ENCODE peak calls at places on chromosomes 6 and 20, in seven cellular contexts. D is GM23248, I is GM23338, J is neural progenitor cell, C is MM.1S, F is HCT116, N is hepatocyte. P is an unnamed sample.

GRCh38 chr6:34934516-34934915 is 45.5 kb downstream of the ANKS1A start:
- DNase-seq in D (no peak), I (no peak), J (no peak), C (no peak), N (peak; percentile 66), F (no peak), P (peak; percentile 33)

GRCh38 chr6:3869632-3870527 is 20.7 kb downstream of the FAM50B start:
- DNase-seq in C (no peak), I (no peak), N (peak; percentile 80), J (no peak), F (no peak), D (no peak), P (no peak)

GRCh38 chr20:11182715-11183114 is 508.9 kb upstream of the JAG1 start:
- DNase-seq in N (no peak), D (peak; percentile 24), C (no peak), J (no peak), I (no peak), F (no peak), P (no peak)

GRCh38 chr6:31042801-31043200 is 32.5 kb downstream of the MUC22 start:
- DNase-seq in C (peak; percentile 28), J (peak; percentile 71), N (peak; percentile 59), D (peak; percentile 63), I (peak; percentile 88), F (peak; percentile 74), P (peak; percentile 80)

GRCh38 chr6:144909753-144910280 is 624.7 kb downstream of the UTRN start:
- DNase-seq in C (no peak), I (no peak), J (no peak), F (no peak), D (peak; percentile 19), N (no peak), P (peak; percentile 54)

GRCh38 chr6:3916211-3916610 is 67.0 kb downstream of the FAM50B start:
- DNase-seq in I (no peak), N (no peak), D (no peak), F (no peak), J (no peak), C (no peak), P (no peak)

GRCh38 chr20:7971536-7972285 is 31.5 kb upstream of the HAO1 start:
- DNase-seq in I (no peak), J (no peak), N (no peak), C (no peak), F (no peak), D (peak; percentile 47), P (no peak)

GRCh38 chr6:39897699-39898098 is 36.6 kb downstream of the MOCS1 start:
- DNase-seq in J (no peak), D (no peak), N (no peak), F (no peak), C (no peak), I (peak; percentile 38), P (no peak)

GRCh38 chr6:110482774-110483400 is 6.5 kb upstream of the SLC22A16 start:
- DNase-seq in F (no peak), J (no peak), I (no peak), C (no peak), N (no peak), D (no peak), P (peak; percentile 4)

GRCh38 chr6:17703256-17703694 is 3.5 kb downstream of the NUP153 start:
- DNase-seq in I (no peak), J (no peak), C (no peak), N (peak; percentile 47), D (peak; percentile 92), F (no peak), P (peak; percentile 80)

GRCh38 chr6:50602191-50602810 is 111.0 kb upstream of the TFAP2D start:
- DNase-seq in F (peak; percentile 2), C (peak; percentile 19), N (peak; percentile 63), D (peak; percentile 41), I (peak; percentile 74), J (peak; percentile 43), P (peak; percentile 76)

GRCh38 chr20:2799688-2800589 is 488 bp downstream of the CPXM1 start:
- DNase-seq in F (no peak), D (peak; percentile 55), I (peak; percentile 56), N (peak; percentile 28), C (no peak), J (peak; percentile 66), P (no peak)

GRCh38 chr6:107066697-107067659 is 39.0 kb downstream of the MTRES1 start:
- DNase-seq in F (no peak), N (peak; percentile 35), C (no peak), D (peak; percentile 10), I (no peak), J (no peak), P (no peak)

GRCh38 chr6:29887819-29888581 is 54.3 kb upstream of the HLA-A start:
- DNase-seq in D (peak; percentile 73), N (peak; percentile 89), J (peak; percentile 47), F (peak; percentile 18), I (peak; percentile 85), C (no peak), P (peak; percentile 25)

GRCh38 chr20:32343438-32343837 is 14.7 kb upstream of the ASXL1 start:
- DNase-seq in I (no peak), F (no peak), N (no peak), D (peak; percentile 94), J (no peak), C (no peak), P (peak; percentile 74)

GRCh38 chr6:116417661-116418060 is 43.5 kb upstream of the CALHM6 start:
- DNase-seq in N (no peak), F (no peak), J (no peak), D (no peak), C (no peak), I (no peak), P (no peak)

GRCh38 chr20:29690274-29690673 is 1567.2 kb upstream of the DEFB115 start:
- DNase-seq in F (no peak), C (no peak), D (no peak), J (no peak), I (no peak), N (no peak), P (no peak)

GRCh38 chr6:99838607-99839006 is 155.4 kb downstream of the MCHR2 start:
- DNase-seq in J (peak; percentile 12), I (peak; percentile 39), N (no peak), C (no peak), F (no peak), D (no peak), P (no peak)

GRCh38 chr20:36394340-36394965 is 88.3 kb downstream of the DLGAP4 start:
- DNase-seq in D (no peak), N (no peak), J (no peak), I (no peak), C (no peak), F (no peak), P (no peak)

GRCh38 chr20:8778387-8778786 is 290.5 kb upstream of the PLCB4 start:
- DNase-seq in D (no peak), I (no peak), C (no peak), F (no peak), J (no peak), N (no peak), P (no peak)

GRCh38 chr20:33971147-33971775 is 22.4 kb upstream of the RALY start:
- DNase-seq in I (no peak), C (no peak), N (no peak), J (no peak), F (no peak), D (no peak), P (no peak)
- TF ChIP-seq EZH2phosphoT487 in I (no peak), C (no peak), N (no peak), J (no peak), F (no peak), D (no peak), P (no peak)

GRCh38 chr6:108169801-108170606 is 4.2 kb downstream of the NR2E1 start:
- DNase-seq in I (peak; percentile 69), N (no peak), D (no peak), J (peak; percentile 63), F (no peak), C (no peak), P (no peak)
- TF ChIP-seq EZH2 in I (peak; percentile 84), N (no peak), D (peak; percentile 48), J (no peak), F (no peak), C (no peak), P (no peak)

DNA sequence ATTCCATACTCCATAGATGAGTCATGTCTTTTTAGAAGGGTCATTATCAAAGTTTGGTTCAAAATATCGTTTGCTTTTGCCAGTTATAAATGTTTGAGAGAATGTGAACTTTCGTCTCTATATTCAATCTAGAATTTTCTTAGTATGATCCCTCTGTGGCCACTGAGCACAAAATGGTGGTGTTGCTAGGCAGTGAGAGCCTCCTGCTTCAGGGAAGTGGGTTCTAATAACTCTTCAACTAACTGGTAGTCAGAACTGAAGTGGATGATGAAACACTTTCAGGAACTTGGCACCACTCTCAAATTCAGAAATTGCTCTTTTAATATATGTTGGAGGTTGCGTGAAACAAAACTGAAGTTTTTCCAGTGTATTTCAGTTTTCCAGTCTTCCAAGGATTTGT is 125.0 kb upstream of the DOK5 start:
- DNase-seq in D (peak; percentile 34), N (no peak), I (no peak), J (no peak), C (no peak), F (no peak), P (no peak)
- TF ChIP-seq EZH2phosphoT487 in D (no peak), N (no peak), I (no peak), J (no peak), C (no peak), F (no peak), P (no peak)

GRCh38 chr20:25864986-25865714 is 168.5 kb upstream of the ZNF337 start:
- DNase-seq in F (no peak), J (no peak), I (no peak), C (no peak), D (no peak), N (no peak), P (no peak)
- TF ChIP-seq EZH2 in F (no peak), J (no peak), I (no peak), C (no peak), D (no peak), N (no peak), P (no peak)

DNA sequence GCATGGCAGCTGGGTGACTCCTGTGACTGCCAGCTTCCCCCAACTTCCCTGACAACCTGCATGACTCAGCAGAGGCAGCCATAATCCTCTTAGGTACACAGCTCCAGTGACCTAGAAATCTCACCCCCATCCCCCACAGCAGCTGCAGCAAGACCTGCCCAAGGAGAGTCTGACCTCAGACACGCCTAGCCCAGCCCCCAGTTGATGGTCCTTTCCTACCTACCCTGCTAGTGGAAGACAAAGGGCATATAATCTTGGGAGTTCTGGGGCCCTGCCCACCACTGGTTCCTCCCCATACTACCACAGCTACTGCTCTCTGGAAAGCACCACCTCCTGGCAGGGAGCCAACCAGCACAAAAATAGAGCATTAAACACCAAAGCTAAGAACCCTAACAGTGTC is 90.2 kb downstream of the F13A1 start:
- DNase-seq in D (no peak), C (peak; percentile 44), I (no peak), F (no peak), J (peak; percentile 53), N (peak; percentile 71), P (no peak)
- TF ChIP-seq EZH2phosphoT487 in D (no peak), C (no peak), I (no peak), F (no peak), J (no peak), N (no peak), P (no peak)